ENCODE peak calls at places on chromosomes 2 and 18, in five cellular contexts. N is PC-3; T is stomach; B is activated T-cell treated with anti-CD3 and anti-CD28 coated beads for 48 hours; K is activated CD8-positive, alpha-beta memory T cell treated with anti-CD3 and anti-CD28 coated beads, Interleukin-2, amount 50 U/mL, for 48 hours. R is an unnamed sample.

GRCh38 chr2:132901661-132902060 is 231.7 kb upstream of the LYPD1 start:
- DNase-seq in N (no peak), T (no peak), B (no peak), K (no peak), R (no peak)

GRCh38 chr2:141714486-141714885 is 416.3 kb downstream of the LRP1B start:
- DNase-seq in N (no peak), T (no peak), B (no peak), K (no peak), R (no peak)

GRCh38 chr2:223537669-223538601 is 64.2 kb downstream of the SCG2 start:
- DNase-seq in N (peak; percentile 44), T (no peak), B (no peak), K (no peak), R (peak; percentile 48)

GRCh38 chr18:50836521-50836957 is 16.7 kb upstream of the MRO start:
- DNase-seq in N (peak; percentile 85), T (no peak), B (no peak), K (no peak), R (peak; percentile 86)

GRCh38 chr2:8608411-8608954 is 73.4 kb upstream of the ID2 start:
- DNase-seq in N (no peak), T (no peak), B (no peak), K (no peak), R (no peak)

GRCh38 chr2:4914551-4914950 is 777.6 kb upstream of the SOX11 start:
- DNase-seq in N (peak; percentile 65), T (no peak), B (no peak), K (no peak), R (no peak)

GRCh38 chr2:135590594-135591290 is 59.5 kb downstream of the R3HDM1 start:
- DNase-seq in N (no peak), T (no peak), B (no peak), K (no peak), R (no peak)

GRCh38 chr2:65071499-65072180 is 15.4 kb downstream of the CEP68 start:
- DNase-seq in N (peak; percentile 75), T (no peak), B (no peak), K (no peak), R (no peak)

GRCh38 chr2:122748552-122749011 is 993.1 kb downstream of the TSN start:
- DNase-seq in N (peak; percentile 96), T (no peak), B (no peak), K (no peak), R (peak; percentile 89)

GRCh38 chr2:98800330-98801064 is 69.6 kb upstream of the MGAT4A start:
- DNase-seq in N (no peak), T (peak; percentile 76), B (no peak), K (no peak), R (peak; percentile 56)

GRCh38 chr2:98088261-98088660 is 1.3 kb downstream of the VWA3B start:
- DNase-seq in N (no peak), T (no peak), B (no peak), K (no peak), R (no peak)

GRCh38 chr2:211756266-211756665 is 782.3 kb downstream of the ERBB4 start:
- DNase-seq in N (no peak), T (no peak), B (no peak), K (no peak), R (no peak)

GRCh38 chr2:86368181-86368824 is 30.9 kb upstream of the REEP1 start:
- DNase-seq in N (peak; percentile 49), T (peak; percentile 31), B (peak; percentile 36), K (peak; percentile 72), R (peak; percentile 59)

R was measured in dermis blood vessel endothelial cell.